ENCODE peak calls at places on chromosomes 4 and X, in nine cellular contexts. One of them, this sample, is unnamed.

GRCh38 chrX:39397561-39398200 is 596.4 kb downstream of the MID1IP1 start:
- DNase-seq in GM23338: no peak
- DNase-seq in MM.1S: no peak
- DNase-seq in HCT116: no peak
- DNase-seq in GM23248: no peak
- DNase-seq in neural progenitor cell: peak
- DNase-seq in hepatocyte: no peak
- DNase-seq in SK-N-SH: peak
- DNase-seq in OCI-LY7: no peak
- DNase-seq in this sample: no peak

GRCh38 chrX:26411045-26411444 is 195.1 kb downstream of the MAGEB5 start:
- DNase-seq in GM23338: no peak
- DNase-seq in OCI-LY7: no peak
- DNase-seq in neural progenitor cell: no peak
- DNase-seq in MM.1S: no peak
- DNase-seq in SK-N-SH: no peak
- DNase-seq in GM23248: no peak
- DNase-seq in hepatocyte: peak
- DNase-seq in HCT116: no peak
- DNase-seq in this sample: peak

GRCh38 chr4:83285022-83285387 is 407 bp upstream of the COQ2 start:
- DNase-seq in GM23248: peak
- DNase-seq in MM.1S: peak
- DNase-seq in GM23338: peak
- DNase-seq in OCI-LY7: peak
- DNase-seq in hepatocyte: peak
- DNase-seq in HCT116: no peak
- DNase-seq in neural progenitor cell: peak
- DNase-seq in SK-N-SH: peak
- DNase-seq in this sample: peak

GRCh38 chr4:176875441-176875930 is 82.8 kb upstream of the VEGFC start:
- DNase-seq in OCI-LY7: no peak
- DNase-seq in GM23248: peak
- DNase-seq in GM23338: no peak
- DNase-seq in MM.1S: no peak
- DNase-seq in neural progenitor cell: peak
- DNase-seq in SK-N-SH: no peak
- DNase-seq in hepatocyte: no peak
- DNase-seq in HCT116: no peak
- DNase-seq in this sample: no peak

GRCh38 chr4:164408831-164409230 is 345.1 kb upstream of the SMIM31 start:
- DNase-seq in HCT116: no peak
- DNase-seq in GM23248: no peak
- DNase-seq in GM23338: no peak
- DNase-seq in MM.1S: no peak
- DNase-seq in neural progenitor cell: no peak
- DNase-seq in OCI-LY7: no peak
- DNase-seq in SK-N-SH: no peak
- DNase-seq in hepatocyte: no peak
- DNase-seq in this sample: no peak

GRCh38 chr4:86972997-86973396 is 38.2 kb downstream of the AFF1 start:
- DNase-seq in MM.1S: no peak
- DNase-seq in GM23338: peak
- DNase-seq in OCI-LY7: no peak
- DNase-seq in neural progenitor cell: no peak
- DNase-seq in HCT116: no peak
- DNase-seq in GM23248: no peak
- DNase-seq in SK-N-SH: no peak
- DNase-seq in hepatocyte: peak
- DNase-seq in this sample: peak

GRCh38 chr4:76611611-76612010 is 176.6 kb downstream of the SHROOM3 start:
- DNase-seq in MM.1S: no peak
- DNase-seq in OCI-LY7: no peak
- DNase-seq in GM23338: no peak
- DNase-seq in GM23248: peak
- DNase-seq in hepatocyte: peak
- DNase-seq in SK-N-SH: no peak
- DNase-seq in HCT116: no peak
- DNase-seq in neural progenitor cell: no peak
- DNase-seq in this sample: peak

GRCh38 chr4:154329268-154329858 is 162.2 kb downstream of the DCHS2 start:
- DNase-seq in hepatocyte: peak
- DNase-seq in MM.1S: peak
- DNase-seq in SK-N-SH: no peak
- DNase-seq in OCI-LY7: peak
- DNase-seq in neural progenitor cell: peak
- DNase-seq in HCT116: no peak
- DNase-seq in GM23338: peak
- DNase-seq in GM23248: peak
- DNase-seq in this sample: peak

GRCh38 chrX:134512566-134512965 is 52.6 kb downstream of the HPRT1 start:
- DNase-seq in SK-N-SH: no peak
- DNase-seq in neural progenitor cell: no peak
- DNase-seq in MM.1S: no peak
- DNase-seq in GM23248: peak
- DNase-seq in GM23338: peak
- DNase-seq in OCI-LY7: no peak
- DNase-seq in HCT116: peak
- DNase-seq in hepatocyte: peak
- DNase-seq in this sample: peak

GRCh38 chr4:147801820-147802219 is 69.9 kb downstream of the ARHGAP10 start:
- DNase-seq in neural progenitor cell: peak
- DNase-seq in MM.1S: no peak
- DNase-seq in GM23338: no peak
- DNase-seq in HCT116: no peak
- DNase-seq in SK-N-SH: no peak
- DNase-seq in OCI-LY7: no peak
- DNase-seq in hepatocyte: no peak
- DNase-seq in GM23248: no peak
- DNase-seq in this sample: no peak

GRCh38 chr4:84578540-84579409 is 4.2 kb upstream of the CDS1 start:
- DNase-seq in MM.1S: peak
- DNase-seq in neural progenitor cell: peak
- DNase-seq in HCT116: peak
- DNase-seq in GM23248: peak
- DNase-seq in SK-N-SH: peak
- DNase-seq in hepatocyte: peak
- DNase-seq in OCI-LY7: peak
- DNase-seq in GM23338: peak
- DNase-seq in this sample: peak

GRCh38 chrX:20320461-20321159 is 53.9 kb upstream of the RPS6KA3 start:
- DNase-seq in OCI-LY7: peak
- DNase-seq in GM23248: no peak
- DNase-seq in GM23338: no peak
- DNase-seq in SK-N-SH: no peak
- DNase-seq in MM.1S: peak
- DNase-seq in neural progenitor cell: no peak
- DNase-seq in HCT116: no peak
- DNase-seq in hepatocyte: no peak
- DNase-seq in this sample: peak

GRCh38 chr4:174654634-174655033 is 132.3 kb upstream of the HPGD start:
- DNase-seq in GM23248: no peak
- DNase-seq in GM23338: no peak
- DNase-seq in SK-N-SH: no peak
- DNase-seq in MM.1S: no peak
- DNase-seq in HCT116: no peak
- DNase-seq in neural progenitor cell: no peak
- DNase-seq in OCI-LY7: no peak
- DNase-seq in hepatocyte: no peak
- DNase-seq in this sample: no peak

GRCh38 chr4:53361451-53361850 is 4.4 kb downstream of the SCFD2 start:
- DNase-seq in HCT116: no peak
- DNase-seq in hepatocyte: no peak
- DNase-seq in GM23248: peak
- DNase-seq in GM23338: no peak
- DNase-seq in OCI-LY7: no peak
- DNase-seq in neural progenitor cell: no peak
- DNase-seq in SK-N-SH: no peak
- DNase-seq in MM.1S: no peak
- DNase-seq in this sample: peak

GRCh38 chrX:151722241-151722846 is 6.5 kb downstream of the FATE1 start:
- DNase-seq in MM.1S: no peak
- DNase-seq in GM23338: peak
- DNase-seq in neural progenitor cell: peak
- DNase-seq in hepatocyte: peak
- DNase-seq in SK-N-SH: peak
- DNase-seq in OCI-LY7: peak
- DNase-seq in GM23248: peak
- DNase-seq in HCT116: peak
- DNase-seq in this sample: no peak

GRCh38 chrX:43809463-43809862 is 72.8 kb downstream of the MAOB start:
- DNase-seq in SK-N-SH: no peak
- DNase-seq in neural progenitor cell: no peak
- DNase-seq in MM.1S: no peak
- DNase-seq in OCI-LY7: no peak
- DNase-seq in HCT116: no peak
- DNase-seq in GM23248: peak
- DNase-seq in GM23338: no peak
- DNase-seq in hepatocyte: no peak
- DNase-seq in this sample: peak

DNA sequence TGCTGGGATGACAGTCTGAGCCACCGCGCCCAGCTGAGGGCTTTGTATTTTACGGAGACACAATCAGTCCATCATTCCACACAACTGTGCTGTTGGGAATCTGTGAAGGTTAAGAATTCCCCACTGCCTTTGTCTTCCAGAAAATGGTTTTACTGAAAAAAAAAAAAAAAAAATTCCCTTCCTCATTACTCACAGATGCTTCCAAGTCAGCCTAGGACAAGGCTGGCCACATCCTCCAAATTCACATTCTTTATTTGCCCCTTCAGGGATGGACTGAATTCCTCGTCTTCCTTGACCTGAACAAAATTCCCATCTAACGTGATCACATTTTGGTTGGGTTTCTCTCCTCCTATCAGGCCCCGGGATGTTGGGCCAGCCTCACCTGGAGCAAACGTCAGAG is 130.3 kb downstream of the DHRSX start:
- DNase-seq in OCI-LY7: no peak
- DNase-seq in HCT116: no peak
- DNase-seq in hepatocyte: no peak
- DNase-seq in SK-N-SH: no peak
- DNase-seq in MM.1S: no peak
- DNase-seq in GM23248: peak
- DNase-seq in GM23338: no peak
- DNase-seq in neural progenitor cell: no peak
- DNase-seq in this sample: no peak
- TF ChIP-seq EZH2phosphoT487 in OCI-LY7: no peak
- TF ChIP-seq EZH2phosphoT487 in HCT116: no peak
- TF ChIP-seq EZH2phosphoT487 in hepatocyte: no peak
- TF ChIP-seq EZH2phosphoT487 in SK-N-SH: no peak
- TF ChIP-seq EZH2phosphoT487 in MM.1S: no peak
- TF ChIP-seq EZH2phosphoT487 in GM23248: no peak
- TF ChIP-seq EZH2phosphoT487 in GM23338: no peak
- TF ChIP-seq EZH2phosphoT487 in neural progenitor cell: no peak
- TF ChIP-seq EZH2phosphoT487 in this sample: no peak

GRCh38 chr4:186809070-186809469 is 85.4 kb upstream of the FAT1 start:
- DNase-seq in OCI-LY7: no peak
- DNase-seq in MM.1S: no peak
- DNase-seq in GM23248: no peak
- DNase-seq in neural progenitor cell: no peak
- DNase-seq in GM23338: no peak
- DNase-seq in hepatocyte: no peak
- DNase-seq in SK-N-SH: no peak
- DNase-seq in HCT116: no peak
- DNase-seq in this sample: no peak
- H3K27ac ChIP-seq in OCI-LY7: no peak
- H3K27ac ChIP-seq in MM.1S: no peak
- H3K27ac ChIP-seq in GM23248: peak
- H3K27ac ChIP-seq in neural progenitor cell: no peak
- H3K27ac ChIP-seq in GM23338: no peak
- H3K27ac ChIP-seq in hepatocyte: no peak
- H3K27ac ChIP-seq in SK-N-SH: no peak
- H3K27ac ChIP-seq in HCT116: peak
- H3K27ac ChIP-seq in this sample: no peak

DNA sequence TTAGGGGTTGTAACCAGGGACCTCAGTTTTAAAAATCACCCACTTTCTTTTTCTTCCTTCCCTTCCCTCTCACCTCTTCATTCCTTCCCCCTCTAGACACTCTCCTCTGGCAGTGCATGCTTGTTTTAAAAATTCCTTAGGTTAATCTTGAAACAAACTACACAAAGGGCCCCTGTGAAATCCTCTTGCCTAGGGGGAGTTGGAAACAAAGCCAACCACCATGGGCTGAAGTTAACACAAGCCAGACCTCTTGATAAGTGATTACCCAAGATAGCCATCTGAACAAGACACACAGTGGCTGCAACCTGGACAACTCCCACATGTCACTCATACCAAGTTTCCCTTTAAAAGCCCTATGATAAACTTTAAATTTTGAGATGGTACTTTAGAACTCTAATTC is 68.9 kb downstream of the TENT5D start:
- DNase-seq in GM23338: no peak
- DNase-seq in HCT116: no peak
- DNase-seq in GM23248: no peak
- DNase-seq in OCI-LY7: no peak
- DNase-seq in hepatocyte: no peak
- DNase-seq in SK-N-SH: no peak
- DNase-seq in neural progenitor cell: no peak
- DNase-seq in MM.1S: no peak
- DNase-seq in this sample: no peak
- TF ChIP-seq EZH2phosphoT487 in GM23338: no peak
- TF ChIP-seq EZH2phosphoT487 in HCT116: no peak
- TF ChIP-seq EZH2phosphoT487 in GM23248: no peak
- TF ChIP-seq EZH2phosphoT487 in OCI-LY7: no peak
- TF ChIP-seq EZH2phosphoT487 in hepatocyte: no peak
- TF ChIP-seq EZH2phosphoT487 in SK-N-SH: no peak
- TF ChIP-seq EZH2phosphoT487 in neural progenitor cell: no peak
- TF ChIP-seq EZH2phosphoT487 in MM.1S: no peak
- TF ChIP-seq EZH2phosphoT487 in this sample: no peak

GRCh38 chr4:185774076-185774731 is 37.8 kb downstream of the SORBS2 start:
- DNase-seq in SK-N-SH: no peak
- DNase-seq in hepatocyte: peak
- DNase-seq in GM23248: no peak
- DNase-seq in HCT116: no peak
- DNase-seq in MM.1S: no peak
- DNase-seq in OCI-LY7: no peak
- DNase-seq in GM23338: no peak
- DNase-seq in neural progenitor cell: no peak
- DNase-seq in this sample: no peak

GRCh38 chr4:185773419-185773818 is 38.6 kb downstream of the SORBS2 start:
- DNase-seq in OCI-LY7: no peak
- DNase-seq in neural progenitor cell: peak
- DNase-seq in GM23248: no peak
- DNase-seq in MM.1S: no peak
- DNase-seq in hepatocyte: peak
- DNase-seq in SK-N-SH: no peak
- DNase-seq in HCT116: no peak
- DNase-seq in GM23338: peak
- DNase-seq in this sample: no peak

GRCh38 chr4:185775792-185776555 is 36.0 kb downstream of the SORBS2 start:
- DNase-seq in MM.1S: no peak
- DNase-seq in HCT116: no peak
- DNase-seq in neural progenitor cell: no peak
- DNase-seq in GM23338: no peak
- DNase-seq in GM23248: peak
- DNase-seq in SK-N-SH: no peak
- DNase-seq in OCI-LY7: no peak
- DNase-seq in hepatocyte: no peak
- DNase-seq in this sample: no peak

GRCh38 chr4:185772391-185773093 is 39.5 kb downstream of the SORBS2 start:
- DNase-seq in SK-N-SH: no peak
- DNase-seq in HCT116: no peak
- DNase-seq in neural progenitor cell: no peak
- DNase-seq in GM23338: no peak
- DNase-seq in hepatocyte: no peak
- DNase-seq in GM23248: no peak
- DNase-seq in MM.1S: peak
- DNase-seq in OCI-LY7: no peak
- DNase-seq in this sample: no peak

GRCh38 chr4:185774815-185775684 is 36.9 kb downstream of the SORBS2 start:
- DNase-seq in neural progenitor cell: peak
- DNase-seq in HCT116: no peak
- DNase-seq in MM.1S: no peak
- DNase-seq in GM23248: peak
- DNase-seq in OCI-LY7: no peak
- DNase-seq in SK-N-SH: no peak
- DNase-seq in hepatocyte: peak
- DNase-seq in GM23338: peak
- DNase-seq in this sample: peak
- H3K27ac ChIP-seq in neural progenitor cell: no peak
- H3K27ac ChIP-seq in HCT116: no peak
- H3K27ac ChIP-seq in MM.1S: no peak
- H3K27ac ChIP-seq in GM23248: peak
- H3K27ac ChIP-seq in OCI-LY7: no peak
- H3K27ac ChIP-seq in SK-N-SH: peak
- H3K27ac ChIP-seq in hepatocyte: peak
- H3K27ac ChIP-seq in GM23338: peak
- H3K27ac ChIP-seq in this sample: peak